ENCODE peak calls at places on chromosomes 4 and X, in eight cellular contexts. L is fibroblast of lung, S is endothelial cell of umbilical vein, F is thoracic aorta, P is tibial artery, U is pancreas, R is lung, J is right cardiac atrium. C is an unnamed sample.

GRCh38 chrX:39688576-39689373 is 409.0 kb downstream of the BCOR start:
- DNase-seq in L (peak; percentile 51), S (peak; percentile 18), F (no peak), P (peak; percentile 83), U (peak; percentile 53), R (peak; percentile 34), J (peak; percentile 90), C (peak; percentile 51)

GRCh38 chr4:32340591-32340990 is 1620.4 kb downstream of the PCDH7 start:
- DNase-seq in L (no peak), S (no peak), F (no peak), P (no peak), U (no peak), R (no peak), J (no peak), C (no peak)

GRCh38 chr4:187668683-187669082 is 326.9 kb upstream of the ZFP42 start:
- DNase-seq in L (peak; percentile 50), S (no peak), F (no peak), P (no peak), U (no peak), R (no peak), J (no peak), C (peak; percentile 68)

GRCh38 chrX:109967151-109967550 is 35.8 kb upstream of the TMEM164 start:
- DNase-seq in L (no peak), S (no peak), F (no peak), P (no peak), U (no peak), R (no peak), J (no peak), C (peak; percentile 1)

GRCh38 chrX:9539611-9540387 is 74.9 kb downstream of the TBL1X start:
- DNase-seq in L (no peak), S (no peak), F (no peak), P (no peak), U (no peak), R (no peak), J (no peak), C (no peak)

GRCh38 chrX:49172280-49172780 is 632 bp downstream of the PLP2 start:
- DNase-seq in L (peak; percentile 42), S (peak; percentile 21), F (no peak), P (peak; percentile 87), U (peak; percentile 78), R (peak; percentile 70), J (peak; percentile 90), C (peak; percentile 59)

GRCh38 chr4:6487466-6487865 is 15.1 kb upstream of the PPP2R2C start:
- DNase-seq in L (no peak), S (no peak), F (no peak), P (no peak), U (no peak), R (no peak), J (no peak), C (no peak)

GRCh38 chr4:24137963-24138601 is 248.2 kb upstream of the PPARGC1A start:
- DNase-seq in L (no peak), S (no peak), F (no peak), P (no peak), U (no peak), R (no peak), J (no peak), C (no peak)

GRCh38 chr4:20444599-20445337 is 193.1 kb downstream of the SLIT2 start:
- DNase-seq in L (no peak), S (no peak), F (no peak), P (no peak), U (no peak), R (no peak), J (no peak), C (no peak)

GRCh38 chr4:2433609-2434350 is 15.0 kb downstream of the CFAP99 start:
- DNase-seq in L (no peak), S (no peak), F (no peak), P (peak; percentile 39), U (no peak), R (no peak), J (no peak), C (no peak)

GRCh38 chr4:4666693-4667642 is 125.1 kb upstream of the STX18 start:
- DNase-seq in L (peak; percentile 65), S (no peak), F (no peak), P (no peak), U (no peak), R (no peak), J (peak; percentile 62), C (no peak)

GRCh38 chr4:46329118-46329976 is 60.6 kb downstream of the GABRA2 start:
- DNase-seq in L (peak; percentile 1), S (no peak), F (no peak), P (no peak), U (peak; percentile 18), R (no peak), J (no peak), C (no peak)

GRCh38 chr4:3384771-3385701 is 56.7 kb upstream of the HGFAC start:
- DNase-seq in L (no peak), S (peak; percentile 42), F (no peak), P (peak; percentile 82), U (peak; percentile 58), R (peak; percentile 55), J (peak; percentile 84), C (no peak)

GRCh38 chrX:96575011-96575410 is 109.6 kb upstream of the DIAPH2 start:
- DNase-seq in L (no peak), S (no peak), F (no peak), P (no peak), U (no peak), R (no peak), J (no peak), C (no peak)

GRCh38 chrX:96579252-96579651 is 105.4 kb upstream of the DIAPH2 start:
- DNase-seq in L (no peak), S (no peak), F (no peak), P (no peak), U (no peak), R (no peak), J (no peak), C (no peak)

GRCh38 chrX:96576358-96576757 is 108.3 kb upstream of the DIAPH2 start:
- DNase-seq in L (no peak), S (peak; percentile 62), F (no peak), P (no peak), U (no peak), R (no peak), J (no peak), C (no peak)
- H3K9me3 ChIP-seq in L (no peaks in the 10 kb centered on the region), S (no peaks in the 10 kb centered on the region), F (no peaks in the 10 kb centered on the region), P (no peaks in the 10 kb centered on the region), U (no peaks in the 10 kb centered on the region), R (no peaks in the 10 kb centered on the region), J (no peaks in the 10 kb centered on the region), C (no peaks in the 10 kb centered on the region)

GRCh38 chr4:165209796-165210195 is 2.4 kb downstream of the KLHL2 start:
- DNase-seq in L (no peak), S (no peak), F (no peak), P (no peak), U (no peak), R (no peak), J (no peak), C (no peak)
- H3K4me3 ChIP-seq in L (no peak overlapping the region), S (no peak overlapping the region), F (no peak overlapping the region), P (no peak overlapping the region), U (no peak overlapping the region), R (no peak overlapping the region), J (no peak overlapping the region), C (no peak overlapping the region)

GRCh38 chr4:71830-72229 is 18.7 kb downstream of the ZNF595 start:
- DNase-seq in L (no peak), S (no peak), F (no peak), P (no peak), U (no peak), R (no peak), J (no peak), C (no peak)
- H3K9me3 ChIP-seq in L (peaks cover 2% of the 10 kb centered on the region), S (peaks cover 2% of the 10 kb centered on the region), F (peaks cover 76% of the 10 kb centered on the region), P (peaks cover 81% of the 10 kb centered on the region), U (no peaks in the 10 kb centered on the region), R (peaks cover 28% of the 10 kb centered on the region), J (peaks cover 15% of the 10 kb centered on the region), C (no peaks in the 10 kb centered on the region)

GRCh38 chrX:829145-829544 is 198.6 kb downstream of the SHOX start:
- DNase-seq in L (no peak), S (no peak), F (no peak), P (no peak), U (no peak), R (no peak), J (no peak), C (no peak)

GRCh38 chrX:830532-830931 is 199.9 kb downstream of the SHOX start:
- DNase-seq in L (no peak), S (no peak), F (no peak), P (no peak), U (no peak), R (no peak), J (no peak), C (no peak)

GRCh38 chrX:826026-826425 is 195.4 kb downstream of the SHOX start:
- DNase-seq in L (peak; percentile 1), S (no peak), F (no peak), P (no peak), U (no peak), R (no peak), J (no peak), C (no peak)

GRCh38 chrX:821311-822178 is 191.0 kb downstream of the SHOX start:
- DNase-seq in L (no peak), S (no peak), F (no peak), P (no peak), U (no peak), R (no peak), J (no peak), C (no peak)

DNA sequence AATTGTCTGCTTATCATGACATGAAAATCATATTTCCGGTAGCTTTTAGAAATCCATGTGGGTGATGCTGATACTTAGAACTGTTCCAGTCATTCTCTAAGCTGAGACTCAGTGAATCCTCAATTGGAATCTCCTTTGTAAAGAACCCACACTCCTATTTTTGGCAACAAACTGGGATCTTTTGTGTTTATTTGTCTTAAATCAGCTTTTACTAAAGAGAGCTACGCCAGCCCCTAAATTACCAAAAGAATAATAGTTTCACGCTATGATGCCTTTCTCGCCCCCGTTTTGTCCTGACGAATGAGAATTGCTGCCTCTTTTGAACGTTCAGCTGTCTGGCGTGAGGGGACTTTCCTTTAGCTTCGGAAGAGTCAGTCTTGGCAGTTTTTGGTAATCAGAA is 195.9 kb downstream of the SHOX start:
- DNase-seq in L (no peak), S (no peak), F (no peak), P (no peak), U (no peak), R (no peak), J (no peak), C (no peak)
- H3K4me3 ChIP-seq in L (no peak overlapping the region), S (no peak overlapping the region), F (peak overlapping the region; percentile 19), P (peak overlapping the region; percentile 39), U (no peak overlapping the region), R (no peak overlapping the region), J (no peak overlapping the region), C (no peak overlapping the region)

GRCh38 chr4:384311-385010 is 46.8 kb downstream of the ZNF141 start:
- DNase-seq in L (no peak), S (no peak), F (no peak), P (no peak), U (no peak), R (no peak), J (no peak), C (no peak)
- H3K9me3 ChIP-seq in L (no peaks in the 10 kb centered on the region), S (peaks cover 6% of the 10 kb centered on the region), F (peaks cover 99% of the 10 kb centered on the region), P (peaks cover 100% of the 10 kb centered on the region), U (no peaks in the 10 kb centered on the region), R (peaks cover 53% of the 10 kb centered on the region), J (peaks cover 17% of the 10 kb centered on the region), C (no peaks in the 10 kb centered on the region)

GRCh38 chr4:28557755-28558154 is 1697.1 kb downstream of the STIM2 start:
- DNase-seq in L (peak; percentile 21), S (peak; percentile 69), F (no peak), P (no peak), U (no peak), R (no peak), J (no peak), C (no peak)
- H3K4me3 ChIP-seq in L (no peak overlapping the region), S (no peak overlapping the region), F (no peak overlapping the region), P (no peak overlapping the region), U (no peak overlapping the region), R (no peak overlapping the region), J (no peak overlapping the region), C (no peak overlapping the region)